ENCODE peak calls at places on chromosomes 16 and 17, in ten cellular contexts. D is lung microvascular endothelial cell; B is hypothalamus; F is stimulated activated CD4-positive, alpha-beta T cell treated with anti-CD3 and anti-CD28 coated beads, Interleukin-2, amount 100 ng/mL, for 24 hours; H is glutamatergic neuron; P is endothelial cell; W is activated CD4-positive, alpha-beta T cell treated with anti-CD3 and anti-CD28 coated beads, Interleukin-2, amount 50 U/mL, for 1 hour; X is natural killer cell treated with Interleukin-12 subunit alpha and Interleukin-12 subunit beta and Interleukin-15 and Interleukin-18, amount 100 ng/mL, for 72 hours; C is heart left ventricle; U is fibroblast of pulmonary artery. G is an unnamed sample.

GRCh38 chr17:40564883-40565744 is at the start of gene CCR7:
- DNase-seq in W (peak), X (peak), H (no peak), C (no peak), D (no peak), B (no peak), U (no peak), F (peak), P (no peak), G (no peak)

GRCh38 chr16:4115209-4115940 is 867 bp downstream of the ADCY9 start:
- DNase-seq in W (peak), B (no peak), D (peak), P (peak), H (peak), C (peak), X (peak), U (peak), F (peak), G (no peak)

GRCh38 chr17:29434550-29434949 is 44.4 kb downstream of the TAOK1 start:
- DNase-seq in F (no peak), B (no peak), D (no peak), H (no peak), X (no peak), P (no peak), W (no peak), U (no peak), C (no peak), G (no peak)

GRCh38 chr17:1776857-1777256 is 15.0 kb downstream of the SERPINF1 start:
- DNase-seq in F (no peak), C (no peak), U (no peak), H (no peak), W (no peak), P (no peak), D (no peak), X (no peak), B (no peak), G (no peak)

GRCh38 chr17:42514867-42515266 is 21.2 kb upstream of the NAGLU start:
- DNase-seq in C (no peak), W (no peak), H (no peak), F (no peak), B (no peak), X (no peak), P (no peak), D (no peak), U (no peak), G (no peak)

GRCh38 chr17:47009759-47010594 is 30.9 kb upstream of the RPRML start:
- DNase-seq in P (no peak), F (no peak), B (no peak), W (no peak), X (no peak), C (peak), D (no peak), H (no peak), U (no peak), G (no peak)

GRCh38 chr16:18050777-18051176 is 285.8 kb downstream of the NPIPA8 start:
- DNase-seq in D (no peak), U (no peak), B (no peak), X (no peak), F (no peak), C (no peak), P (no peak), H (no peak), W (no peak), G (no peak)

GRCh38 chr16:85652431-85653221 is 36.1 kb downstream of the GINS2 start:
- DNase-seq in W (no peak), D (no peak), U (peak), B (peak), F (peak), X (no peak), H (peak), C (peak), P (no peak), G (peak)

GRCh38 chr17:76732734-76733617 is 4.2 kb downstream of the SRSF2 start:
- DNase-seq in P (no peak), C (no peak), D (no peak), B (no peak), X (no peak), H (no peak), F (no peak), W (no peak), U (no peak), G (no peak)

GRCh38 chr17:37541880-37542675 is 52.4 kb downstream of the DUSP14 start:
- DNase-seq in X (no peak), H (no peak), C (no peak), U (peak), B (no peak), D (no peak), P (no peak), F (no peak), W (no peak), G (no peak)

GRCh38 chr16:86664518-86665318 is 86.4 kb downstream of the FOXL1 start:
- DNase-seq in U (peak), P (no peak), C (peak), F (peak), W (no peak), H (no peak), D (peak), X (peak), B (no peak), G (no peak)

GRCh38 chr17:48995871-48996695 is 1.1 kb upstream of the IGF2BP1 start:
- DNase-seq in C (no peak), P (peak), U (no peak), W (no peak), H (peak), F (peak), X (no peak), B (no peak), D (no peak), G (no peak)

GRCh38 chr16:89373355-89374110 is 116.8 kb downstream of the ANKRD11 start:
- DNase-seq in B (no peak), H (no peak), X (no peak), W (no peak), D (peak), C (peak), P (no peak), U (peak), F (no peak), G (no peak)

GRCh38 chr17:35146214-35146833 is 1.3 kb upstream of the UNC45B start:
- DNase-seq in U (no peak), X (no peak), W (no peak), B (no peak), P (no peak), C (no peak), F (no peak), H (no peak), D (no peak), G (no peak)

GRCh38 chr17:76659928-76660614 is 16.5 kb upstream of the ST6GALNAC1 start:
- DNase-seq in H (no peak), B (no peak), W (peak), F (no peak), P (no peak), X (no peak), U (peak), D (peak), C (no peak), G (no peak)

GRCh38 chr17:63697341-63698286 is 2.3 kb downstream of the LIMD2 start:
- DNase-seq in D (peak), X (peak), W (peak), C (peak), B (no peak), H (peak), P (peak), F (peak), U (peak), G (no peak)

GRCh38 chr17:79090503-79091372 is 16.1 kb downstream of the ENGASE start:
- DNase-seq in F (no peak), D (no peak), H (no peak), W (no peak), X (no peak), C (no peak), P (peak), B (no peak), U (peak), G (no peak)

GRCh38 chr17:7122386-7122785 is 7.8 kb upstream of the ASGR2 start:
- DNase-seq in U (peak), P (no peak), H (no peak), X (no peak), W (no peak), C (no peak), F (no peak), D (no peak), B (no peak), G (no peak)

GRCh38 chr16:27723711-27724490 is 174.0 kb downstream of the KATNIP start:
- DNase-seq in X (no peak), U (no peak), P (no peak), W (no peak), H (no peak), F (no peak), C (no peak), D (no peak), B (peak), G (no peak)

GRCh38 chr17:78971764-78972506 is 7.8 kb downstream of the LGALS3BP start:
- DNase-seq in U (no peak), B (no peak), W (no peak), C (no peak), X (no peak), D (no peak), F (no peak), H (no peak), P (no peak), G (no peak)

GRCh38 chr17:21513012-21513570 is 136.9 kb downstream of the KCNJ12 start:
- DNase-seq in D (peak), H (peak), U (peak), C (peak), F (peak), B (peak), P (peak), W (peak), X (peak), G (no peak)

GRCh38 chr16:50842589-50842988 is 100.7 kb downstream of the CYLD start:
- DNase-seq in B (no peak), D (no peak), W (no peak), C (no peak), H (no peak), F (peak), X (no peak), U (no peak), P (no peak), G (no peak)